ENCODE peak calls at places on chromosomes 16 and 17, in nine cellular contexts. A, P, U, D, Y, J, S, E and M are unnamed samples.

GRCh38 chr17:75758131-75758905 is 6.7 kb downstream of the GALK1 start:
- DNase-seq in A (no peak), P (no peak), U (no peak), D (no peak), Y (no peak), J (no peak), S (no peak), E (no peak), M (no peak)

GRCh38 chr16:64522548-64522947 is 599.3 kb downstream of the CDH11 start:
- DNase-seq in A (no peak), P (no peak), U (no peak), D (no peak), Y (no peak), J (no peak), S (no peak), E (no peak), M (no peak)

GRCh38 chr17:74345433-74346241 is 16.0 kb downstream of the BTBD17 start:
- DNase-seq in A (no peak), P (no peak), U (no peak), D (no peak), Y (no peak), J (no peak), S (no peak), E (no peak), M (no peak)

GRCh38 chr17:61568219-61569072 is 22.6 kb downstream of the NACA2 start:
- DNase-seq in A (peak), P (no peak), U (no peak), D (no peak), Y (no peak), J (no peak), S (peak), E (no peak), M (no peak)

GRCh38 chr17:54891176-54891821 is 9.4 kb upstream of the TOM1L1 start:
- DNase-seq in A (peak), P (peak), U (no peak), D (no peak), Y (peak), J (no peak), S (peak), E (no peak), M (no peak)

GRCh38 chr17:38743556-38744171 is 4.5 kb downstream of the PCGF2 start:
- DNase-seq in A (no peak), P (no peak), U (no peak), D (no peak), Y (peak), J (no peak), S (no peak), E (no peak), M (no peak)

GRCh38 chr17:78397681-78398101 is 19.2 kb downstream of the PGS1 start:
- DNase-seq in A (no peak), P (no peak), U (no peak), D (no peak), Y (no peak), J (no peak), S (no peak), E (no peak), M (peak)

GRCh38 chr16:1613728-1614225 is 1.6 kb downstream of the CRAMP1 start:
- DNase-seq in A (no peak), P (peak), U (peak), D (peak), Y (peak), J (peak), S (no peak), E (peak), M (no peak)

GRCh38 chr17:81114694-81115093 is 50.6 kb upstream of the PVALEF start:
- DNase-seq in A (no peak), P (no peak), U (no peak), D (peak), Y (no peak), J (no peak), S (no peak), E (no peak), M (no peak)

GRCh38 chr16:55418586-55418985 is 60.4 kb upstream of the MMP2 start:
- DNase-seq in A (no peak), P (peak), U (no peak), D (no peak), Y (no peak), J (no peak), S (no peak), E (no peak), M (no peak)

DNA sequence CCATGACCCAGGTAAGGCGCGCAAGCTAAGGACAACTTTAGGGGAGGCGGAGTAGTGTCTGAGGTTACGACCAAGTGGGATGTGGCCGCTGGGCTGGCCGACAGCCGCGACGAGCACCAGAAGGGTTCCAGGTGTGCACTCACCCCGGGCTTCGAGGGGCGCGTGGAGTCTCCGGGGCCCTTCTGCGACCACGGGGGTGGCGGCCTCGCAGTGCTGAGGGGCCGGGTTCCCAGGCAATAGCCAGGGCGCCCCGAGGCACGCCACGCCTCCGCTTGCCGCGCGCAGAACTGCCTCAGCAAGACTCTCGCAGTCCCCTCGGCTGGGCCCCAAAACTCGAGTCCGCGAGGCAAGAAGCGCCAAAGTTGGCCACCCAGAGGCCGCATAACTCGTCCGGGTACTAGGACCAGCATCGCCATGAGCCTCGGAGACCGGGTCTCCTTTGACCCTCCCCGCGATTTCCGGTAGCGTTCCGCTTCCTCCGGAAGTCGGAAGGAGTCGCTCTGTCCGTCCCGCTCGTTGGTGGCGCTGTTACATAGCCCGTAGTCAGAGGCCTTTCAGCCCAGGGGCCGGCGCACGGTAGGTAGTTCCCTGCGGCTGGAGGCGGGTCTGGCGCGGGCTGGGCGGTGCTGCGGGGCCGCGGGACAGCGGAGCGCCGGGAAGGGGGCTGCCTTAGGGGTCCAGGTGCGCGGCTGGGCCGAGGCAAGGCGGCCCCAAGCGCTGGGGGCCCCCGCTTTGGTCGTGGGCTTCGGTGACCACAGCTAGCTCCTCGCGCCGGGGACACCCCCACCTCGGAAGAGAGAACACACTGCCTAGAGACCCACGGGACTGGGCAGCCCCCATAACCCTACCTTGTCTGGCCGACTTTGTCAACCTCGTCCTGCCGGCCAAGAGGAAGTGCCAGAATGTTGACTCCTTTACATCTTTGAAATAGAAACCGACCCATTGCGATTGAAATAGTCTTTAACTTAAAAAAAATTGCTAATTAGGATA is at the start of the genes ADPRM and SCO1:
- DNase-seq in A (peak), P (peak), U (peak), D (peak), Y (peak), J (peak), S (peak), E (peak), M (peak)
- TF ChIP-seq CTCF in A (peak), P (no peak), U (peak), D (peak), Y (peak), J (peak), S (peak), E (no peak), M (peak)

GRCh38 chr17:29389994-29390855 is at the start of gene TAOK1:
- DNase-seq in A (peak), P (peak), U (peak), D (peak), Y (peak), J (peak), S (peak), E (peak), M (peak)
- TF ChIP-seq POLR2A in A (peak), P (peak), U (peak), D (peak), Y (peak), J (peak), S (peak), E (peak), M (peak)

GRCh38 chr16:83717814-83718213 is 90.0 kb upstream of the HSBP1 start:
- DNase-seq in A (no peak), P (no peak), U (no peak), D (no peak), Y (no peak), J (no peak), S (no peak), E (no peak), M (no peak)

GRCh38 chr16:83715217-83715920 is 92.4 kb upstream of the HSBP1 start:
- DNase-seq in A (no peak), P (no peak), U (no peak), D (no peak), Y (no peak), J (no peak), S (no peak), E (no peak), M (no peak)

GRCh38 chr16:83720213-83720612 is 87.6 kb upstream of the HSBP1 start:
- DNase-seq in A (no peak), P (no peak), U (no peak), D (no peak), Y (no peak), J (no peak), S (no peak), E (no peak), M (no peak)

GRCh38 chr16:83714286-83714685 is 93.5 kb upstream of the HSBP1 start:
- DNase-seq in A (no peak), P (no peak), U (no peak), D (no peak), Y (no peak), J (no peak), S (no peak), E (no peak), M (no peak)

GRCh38 chr16:83717308-83717707 is 90.5 kb upstream of the HSBP1 start:
- DNase-seq in A (no peak), P (peak), U (no peak), D (no peak), Y (no peak), J (no peak), S (no peak), E (no peak), M (no peak)
- TF ChIP-seq CTCF in A (peak), P (no peak), U (no peak), D (no peak), Y (no peak), J (no peak), S (no peak), E (no peak), M (no peak)

GRCh38 chr17:8153957-8154607 is 1.9 kb upstream of the PER1 start:
- DNase-seq in A (peak), P (peak), U (peak), D (peak), Y (peak), J (peak), S (peak), E (peak), M (peak)
- TF ChIP-seq POLR2A in A (no peak), P (no peak), U (peak), D (peak), Y (no peak), J (peak), S (peak), E (no peak), M (peak)

DNA sequence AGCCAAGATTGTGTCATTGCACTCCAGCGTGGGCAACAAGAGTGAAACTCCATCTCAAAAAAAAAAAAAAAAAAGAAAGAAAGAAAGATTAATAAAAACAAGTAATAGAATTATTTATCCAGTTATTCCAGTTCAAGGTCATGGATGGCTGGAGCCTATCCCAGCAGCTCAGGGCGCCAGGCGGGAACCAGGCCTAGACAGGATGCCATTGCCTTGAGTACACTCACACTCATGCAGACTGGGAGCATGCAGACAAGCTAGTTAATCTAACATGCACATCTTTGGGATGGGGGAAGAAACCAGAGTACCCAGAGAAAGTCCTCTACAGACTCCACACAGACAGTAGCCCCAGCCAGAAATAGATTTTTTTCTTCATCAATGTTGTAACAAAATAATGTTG is 17.9 kb downstream of the PDP2 start:
- DNase-seq in A (no peak), P (no peak), U (peak), D (no peak), Y (no peak), J (no peak), S (no peak), E (no peak), M (peak)
- TF ChIP-seq CTCF in A (no peak), P (no peak), U (no peak), D (no peak), Y (no peak), J (no peak), S (no peak), E (no peak), M (no peak)

DNA sequence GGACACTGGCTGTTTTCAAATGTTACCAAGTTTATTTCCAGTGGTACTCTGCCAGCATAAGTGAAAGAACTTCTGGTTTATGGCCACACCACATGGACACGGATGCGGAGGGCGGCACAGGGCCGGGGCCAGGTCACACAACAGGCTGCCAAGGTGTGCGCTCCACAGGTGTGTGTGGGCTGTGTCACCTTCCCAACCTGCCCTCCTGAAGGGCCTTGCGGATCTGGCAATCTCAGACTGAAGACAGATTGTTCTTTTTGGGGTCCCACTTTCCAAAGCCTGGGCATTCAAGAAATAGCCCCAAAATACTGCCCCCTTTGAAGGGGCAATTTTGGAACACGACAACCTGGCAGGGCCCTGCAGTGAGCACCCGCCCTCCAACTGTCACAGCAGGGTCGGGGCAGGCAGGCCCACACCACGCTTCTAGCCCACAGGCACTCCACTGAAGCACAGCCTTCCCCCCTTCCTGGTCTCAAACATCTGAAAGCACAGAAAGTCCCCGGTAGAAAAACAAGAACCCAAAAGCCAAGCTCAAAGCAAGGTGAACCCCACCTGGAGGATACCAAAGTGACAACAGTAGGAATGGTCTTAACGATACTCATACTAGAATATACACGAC is 3.5 kb downstream of the CSNK1D start:
- DNase-seq in A (no peak), P (no peak), U (no peak), D (no peak), Y (no peak), J (no peak), S (no peak), E (no peak), M (no peak)
- TF ChIP-seq POLR2A in A (no peak), P (no peak), U (no peak), D (no peak), Y (no peak), J (no peak), S (no peak), E (no peak), M (no peak)

DNA sequence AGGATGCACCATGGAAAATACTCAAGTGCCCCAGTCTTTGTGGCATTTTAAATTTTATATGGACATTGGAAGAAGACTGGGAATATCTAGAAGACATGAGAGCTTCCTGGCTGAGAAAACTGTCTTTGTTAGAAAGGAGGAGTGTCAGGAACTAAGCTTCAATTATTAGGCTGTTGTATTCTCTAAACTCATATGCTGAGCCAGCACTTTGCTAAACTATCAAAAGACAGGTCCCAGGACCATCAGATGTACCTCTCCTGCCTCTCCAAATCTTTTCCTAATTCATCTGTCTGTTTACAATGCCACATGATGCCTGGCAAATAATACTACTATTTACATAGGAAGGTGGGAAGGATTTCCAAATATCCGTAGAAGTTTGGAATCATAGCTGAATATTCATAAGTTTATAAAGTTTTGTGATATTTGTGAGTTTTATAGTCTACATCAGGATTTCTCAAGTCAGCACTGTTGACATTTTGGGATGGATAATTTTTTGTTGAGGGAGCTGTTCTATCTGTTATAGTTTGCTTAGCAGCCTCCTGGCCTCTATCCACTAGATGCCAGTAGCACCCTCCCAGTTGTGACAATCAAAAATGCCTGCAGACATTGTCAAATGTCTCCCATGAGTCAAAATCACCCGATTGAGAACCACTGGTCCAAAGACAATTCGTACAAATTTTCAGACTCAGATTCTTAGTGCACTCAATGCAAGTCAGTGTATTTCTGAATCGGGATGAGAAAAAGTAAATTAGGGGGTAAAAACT is 61.2 kb upstream of the NETO2 start:
- DNase-seq in A (no peak), P (peak), U (no peak), D (no peak), Y (no peak), J (no peak), S (peak), E (no peak), M (no peak)
- TF ChIP-seq CTCF in A (peak), P (no peak), U (no peak), D (no peak), Y (no peak), J (no peak), S (no peak), E (no peak), M (peak)

GRCh38 chr16:31466381-31466841 is 5.5 kb upstream of the TGFB1I1 start:
- DNase-seq in A (no peak), P (no peak), U (peak), D (no peak), Y (no peak), J (no peak), S (no peak), E (no peak), M (no peak)

GRCh38 chr16:31467151-31467550 is 4.8 kb upstream of the TGFB1I1 start:
- DNase-seq in A (no peak), P (peak), U (peak), D (no peak), Y (no peak), J (no peak), S (no peak), E (no peak), M (no peak)

GRCh38 chr16:31464348-31464769 is 5.1 kb downstream of the ARMC5 start:
- DNase-seq in A (no peak), P (no peak), U (peak), D (peak), Y (no peak), J (no peak), S (no peak), E (no peak), M (no peak)

GRCh38 chr16:31465788-31466370 is 6.1 kb upstream of the TGFB1I1 start:
- DNase-seq in A (no peak), P (no peak), U (peak), D (no peak), Y (no peak), J (no peak), S (no peak), E (no peak), M (no peak)

GRCh38 chr16:31464781-31465260 is 5.5 kb downstream of the ARMC5 start:
- DNase-seq in A (no peak), P (no peak), U (no peak), D (no peak), Y (no peak), J (no peak), S (no peak), E (no peak), M (no peak)
- TF ChIP-seq POLR2A in A (no peak), P (no peak), U (no peak), D (no peak), Y (no peak), J (no peak), S (no peak), E (no peak), M (no peak)